ENCODE peak calls at places on chromosomes 13 and 19, in eight cellular contexts. One of them, this sample, is unnamed.

GRCh38 chr19:29318581-29318980 is 105.6 kb upstream of the UQCRFS1 start:
- DNase-seq in A673: no peak
- DNase-seq in OCI-LY7: no peak
- DNase-seq in retinal pigment epithelial cell: no peak
- DNase-seq in kidney epithelial cell: no peak
- DNase-seq in ovary: no peak
- DNase-seq in fibroblast of pulmonary artery: no peak
- DNase-seq in heart right ventricle: no peak
- DNase-seq in this sample: no peak

GRCh38 chr13:42685762-42686560 is 95.4 kb upstream of the FAM216B start:
- DNase-seq in A673: no peak
- DNase-seq in OCI-LY7: no peak
- DNase-seq in retinal pigment epithelial cell: no peak
- DNase-seq in kidney epithelial cell: no peak
- DNase-seq in ovary: no peak
- DNase-seq in fibroblast of pulmonary artery: peak
- DNase-seq in heart right ventricle: no peak
- DNase-seq in this sample: no peak

GRCh38 chr19:8571006-8571411 is 6.2 kb downstream of the MYO1F start:
- DNase-seq in A673: no peak
- DNase-seq in OCI-LY7: no peak
- DNase-seq in retinal pigment epithelial cell: no peak
- DNase-seq in kidney epithelial cell: no peak
- DNase-seq in ovary: no peak
- DNase-seq in fibroblast of pulmonary artery: peak
- DNase-seq in heart right ventricle: no peak
- DNase-seq in this sample: no peak

GRCh38 chr19:1172353-1173159 is 1.5 kb downstream of the SBNO2 start:
- DNase-seq in A673: peak
- DNase-seq in OCI-LY7: no peak
- DNase-seq in retinal pigment epithelial cell: no peak
- DNase-seq in kidney epithelial cell: no peak
- DNase-seq in ovary: peak
- DNase-seq in fibroblast of pulmonary artery: peak
- DNase-seq in heart right ventricle: peak
- DNase-seq in this sample: peak

GRCh38 chr19:16877581-16877980 is 11.2 kb upstream of the F2RL3 start:
- DNase-seq in A673: no peak
- DNase-seq in OCI-LY7: no peak
- DNase-seq in retinal pigment epithelial cell: no peak
- DNase-seq in kidney epithelial cell: no peak
- DNase-seq in ovary: no peak
- DNase-seq in fibroblast of pulmonary artery: no peak
- DNase-seq in heart right ventricle: no peak
- DNase-seq in this sample: no peak

GRCh38 chr19:29927944-29928669 is 13.9 kb upstream of the URI1 start:
- DNase-seq in A673: no peak
- DNase-seq in OCI-LY7: peak
- DNase-seq in retinal pigment epithelial cell: no peak
- DNase-seq in kidney epithelial cell: no peak
- DNase-seq in ovary: no peak
- DNase-seq in fibroblast of pulmonary artery: no peak
- DNase-seq in heart right ventricle: no peak
- DNase-seq in this sample: no peak

GRCh38 chr13:106143930-106144709 is 391.3 kb downstream of the EFNB2 start:
- DNase-seq in A673: no peak
- DNase-seq in OCI-LY7: no peak
- DNase-seq in retinal pigment epithelial cell: no peak
- DNase-seq in kidney epithelial cell: no peak
- DNase-seq in ovary: no peak
- DNase-seq in fibroblast of pulmonary artery: no peak
- DNase-seq in heart right ventricle: no peak
- DNase-seq in this sample: peak

GRCh38 chr13:27783111-27783510 is 9.2 kb upstream of the GSX1 start:
- DNase-seq in A673: no peak
- DNase-seq in OCI-LY7: no peak
- DNase-seq in retinal pigment epithelial cell: no peak
- DNase-seq in kidney epithelial cell: no peak
- DNase-seq in ovary: no peak
- DNase-seq in fibroblast of pulmonary artery: peak
- DNase-seq in heart right ventricle: no peak
- DNase-seq in this sample: peak

GRCh38 chr13:108993346-108993745 is 363.9 kb downstream of the MYO16 start:
- DNase-seq in A673: no peak
- DNase-seq in OCI-LY7: no peak
- DNase-seq in retinal pigment epithelial cell: peak
- DNase-seq in kidney epithelial cell: no peak
- DNase-seq in ovary: no peak
- DNase-seq in fibroblast of pulmonary artery: no peak
- DNase-seq in heart right ventricle: no peak
- DNase-seq in this sample: peak

GRCh38 chr19:39660661-39661060 is 4.9 kb downstream of the LGALS16 start:
- DNase-seq in A673: no peak
- DNase-seq in OCI-LY7: no peak
- DNase-seq in retinal pigment epithelial cell: no peak
- DNase-seq in kidney epithelial cell: no peak
- DNase-seq in ovary: no peak
- DNase-seq in fibroblast of pulmonary artery: no peak
- DNase-seq in heart right ventricle: no peak
- DNase-seq in this sample: no peak

GRCh38 chr13:78589206-78589605 is 14.1 kb downstream of the POU4F1 start:
- DNase-seq in A673: peak
- DNase-seq in OCI-LY7: peak
- DNase-seq in retinal pigment epithelial cell: no peak
- DNase-seq in kidney epithelial cell: no peak
- DNase-seq in ovary: no peak
- DNase-seq in fibroblast of pulmonary artery: peak
- DNase-seq in heart right ventricle: peak
- DNase-seq in this sample: peak

GRCh38 chr13:99496322-99497142 is 4.7 kb upstream of the TM9SF2 start:
- DNase-seq in A673: peak
- DNase-seq in OCI-LY7: no peak
- DNase-seq in retinal pigment epithelial cell: no peak
- DNase-seq in kidney epithelial cell: no peak
- DNase-seq in ovary: peak
- DNase-seq in fibroblast of pulmonary artery: peak
- DNase-seq in heart right ventricle: peak
- DNase-seq in this sample: no peak

GRCh38 chr19:6766357-6767080 is 716 bp downstream of the SH2D3A start:
- DNase-seq in A673: no peak
- DNase-seq in OCI-LY7: peak
- DNase-seq in retinal pigment epithelial cell: no peak
- DNase-seq in kidney epithelial cell: no peak
- DNase-seq in ovary: no peak
- DNase-seq in fibroblast of pulmonary artery: no peak
- DNase-seq in heart right ventricle: no peak
- DNase-seq in this sample: peak

GRCh38 chr13:107518292-107518691 is 697.0 kb downstream of the LIG4 start:
- DNase-seq in A673: peak
- DNase-seq in OCI-LY7: no peak
- DNase-seq in retinal pigment epithelial cell: no peak
- DNase-seq in kidney epithelial cell: no peak
- DNase-seq in ovary: no peak
- DNase-seq in fibroblast of pulmonary artery: peak
- DNase-seq in heart right ventricle: no peak
- DNase-seq in this sample: peak

GRCh38 chr13:79679334-79679733 is 198.4 kb downstream of the NDFIP2 start:
- DNase-seq in A673: peak
- DNase-seq in OCI-LY7: peak
- DNase-seq in retinal pigment epithelial cell: peak
- DNase-seq in kidney epithelial cell: peak
- DNase-seq in ovary: peak
- DNase-seq in fibroblast of pulmonary artery: peak
- DNase-seq in heart right ventricle: peak
- DNase-seq in this sample: peak

GRCh38 chr19:30861896-30862295 is 487.3 kb downstream of the TSHZ3 start:
- DNase-seq in A673: no peak
- DNase-seq in OCI-LY7: no peak
- DNase-seq in retinal pigment epithelial cell: no peak
- DNase-seq in kidney epithelial cell: no peak
- DNase-seq in ovary: no peak
- DNase-seq in fibroblast of pulmonary artery: no peak
- DNase-seq in heart right ventricle: no peak
- DNase-seq in this sample: no peak

GRCh38 chr13:48263196-48263595 is 30.2 kb downstream of the ITM2B start:
- DNase-seq in A673: no peak
- DNase-seq in OCI-LY7: no peak
- DNase-seq in retinal pigment epithelial cell: no peak
- DNase-seq in kidney epithelial cell: peak
- DNase-seq in ovary: no peak
- DNase-seq in fibroblast of pulmonary artery: no peak
- DNase-seq in heart right ventricle: no peak
- DNase-seq in this sample: peak

GRCh38 chr19:2324220-2324948 is 4.0 kb downstream of the LSM7 start:
- DNase-seq in A673: no peak
- DNase-seq in OCI-LY7: no peak
- DNase-seq in retinal pigment epithelial cell: no peak
- DNase-seq in kidney epithelial cell: no peak
- DNase-seq in ovary: no peak
- DNase-seq in fibroblast of pulmonary artery: no peak
- DNase-seq in heart right ventricle: no peak
- DNase-seq in this sample: no peak

GRCh38 chr19:21432590-21432989 is 35.7 kb downstream of the ZNF493 start:
- DNase-seq in A673: no peak
- DNase-seq in OCI-LY7: no peak
- DNase-seq in retinal pigment epithelial cell: no peak
- DNase-seq in kidney epithelial cell: no peak
- DNase-seq in ovary: no peak
- DNase-seq in fibroblast of pulmonary artery: no peak
- DNase-seq in heart right ventricle: no peak
- DNase-seq in this sample: peak

GRCh38 chr13:24982333-24982999 is 113.5 kb upstream of the PABPC3 start:
- DNase-seq in A673: no peak
- DNase-seq in OCI-LY7: no peak
- DNase-seq in retinal pigment epithelial cell: no peak
- DNase-seq in kidney epithelial cell: no peak
- DNase-seq in ovary: no peak
- DNase-seq in fibroblast of pulmonary artery: no peak
- DNase-seq in heart right ventricle: peak
- DNase-seq in this sample: no peak

GRCh38 chr13:75258159-75258782 is 223.7 kb downstream of the TBC1D4 start:
- DNase-seq in A673: peak
- DNase-seq in OCI-LY7: peak
- DNase-seq in retinal pigment epithelial cell: no peak
- DNase-seq in kidney epithelial cell: no peak
- DNase-seq in ovary: no peak
- DNase-seq in fibroblast of pulmonary artery: peak
- DNase-seq in heart right ventricle: no peak
- DNase-seq in this sample: peak

GRCh38 chr19:41533691-41534090 is 42.3 kb upstream of the CEACAM21 start:
- DNase-seq in A673: no peak
- DNase-seq in OCI-LY7: no peak
- DNase-seq in retinal pigment epithelial cell: no peak
- DNase-seq in kidney epithelial cell: no peak
- DNase-seq in ovary: no peak
- DNase-seq in fibroblast of pulmonary artery: no peak
- DNase-seq in heart right ventricle: no peak
- DNase-seq in this sample: no peak

GRCh38 chr19:41530761-41531301 is 45.1 kb upstream of the CEACAM21 start:
- DNase-seq in A673: peak
- DNase-seq in OCI-LY7: no peak
- DNase-seq in retinal pigment epithelial cell: no peak
- DNase-seq in kidney epithelial cell: no peak
- DNase-seq in ovary: no peak
- DNase-seq in fibroblast of pulmonary artery: peak
- DNase-seq in heart right ventricle: no peak
- DNase-seq in this sample: no peak

GRCh38 chr19:41530184-41530534 is 45.8 kb upstream of the CEACAM21 start:
- DNase-seq in A673: no peak
- DNase-seq in OCI-LY7: no peak
- DNase-seq in retinal pigment epithelial cell: no peak
- DNase-seq in kidney epithelial cell: no peak
- DNase-seq in ovary: no peak
- DNase-seq in fibroblast of pulmonary artery: no peak
- DNase-seq in heart right ventricle: no peak
- DNase-seq in this sample: no peak

GRCh38 chr19:41532526-41532925 is 43.4 kb upstream of the CEACAM21 start:
- DNase-seq in A673: no peak
- DNase-seq in OCI-LY7: no peak
- DNase-seq in retinal pigment epithelial cell: no peak
- DNase-seq in kidney epithelial cell: no peak
- DNase-seq in ovary: no peak
- DNase-seq in fibroblast of pulmonary artery: no peak
- DNase-seq in heart right ventricle: no peak
- DNase-seq in this sample: no peak

GRCh38 chr19:41531438-41532311 is 44.3 kb upstream of the CEACAM21 start:
- DNase-seq in A673: peak
- DNase-seq in OCI-LY7: peak
- DNase-seq in retinal pigment epithelial cell: no peak
- DNase-seq in kidney epithelial cell: no peak
- DNase-seq in ovary: peak
- DNase-seq in fibroblast of pulmonary artery: peak
- DNase-seq in heart right ventricle: peak
- DNase-seq in this sample: peak
- H3K4me3 ChIP-seq in A673: peak
- H3K4me3 ChIP-seq in OCI-LY7: peak
- H3K4me3 ChIP-seq in retinal pigment epithelial cell: no peak
- H3K4me3 ChIP-seq in kidney epithelial cell: no peak
- H3K4me3 ChIP-seq in ovary: no peak
- H3K4me3 ChIP-seq in fibroblast of pulmonary artery: peak
- H3K4me3 ChIP-seq in heart right ventricle: no peak
- H3K4me3 ChIP-seq in this sample: no peak

DNA sequence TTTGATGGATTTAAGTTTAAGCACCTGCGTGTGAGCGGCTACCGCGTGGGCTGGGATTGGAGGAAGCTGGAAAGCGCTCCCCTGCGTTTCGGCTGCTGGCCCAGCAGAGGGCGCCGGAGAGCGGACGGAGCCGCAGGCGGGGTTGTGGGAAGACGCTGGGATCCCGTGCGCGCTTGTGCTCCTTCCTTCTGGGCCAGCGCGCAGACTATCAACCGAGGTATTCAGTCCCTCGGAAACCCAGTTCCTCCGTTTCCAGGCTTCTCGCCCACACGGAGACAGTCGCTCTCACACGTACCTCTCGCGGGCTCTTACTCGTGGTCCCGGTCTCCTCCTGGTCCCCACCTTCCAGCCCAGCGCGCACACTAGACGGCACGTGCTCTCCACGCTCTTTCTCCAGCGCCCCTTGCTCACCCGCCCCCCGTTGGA is 28.8 kb downstream of the EPN1 start:
- DNase-seq in A673: peak
- DNase-seq in OCI-LY7: peak
- DNase-seq in retinal pigment epithelial cell: peak
- DNase-seq in kidney epithelial cell: no peak
- DNase-seq in ovary: peak
- DNase-seq in fibroblast of pulmonary artery: peak
- DNase-seq in heart right ventricle: peak
- DNase-seq in this sample: peak
- TF ChIP-seq CTCF in A673: peak
- TF ChIP-seq CTCF in OCI-LY7: peak
- TF ChIP-seq CTCF in retinal pigment epithelial cell: peak
- TF ChIP-seq CTCF in kidney epithelial cell: peak
- TF ChIP-seq CTCF in ovary: peak
- TF ChIP-seq CTCF in fibroblast of pulmonary artery: peak
- TF ChIP-seq CTCF in heart right ventricle: peak
- TF ChIP-seq CTCF in this sample: peak

GRCh38 chr13:95870421-95870820 is 182.8 kb downstream of the UGGT2 start:
- DNase-seq in A673: no peak
- DNase-seq in OCI-LY7: no peak
- DNase-seq in retinal pigment epithelial cell: no peak
- DNase-seq in kidney epithelial cell: no peak
- DNase-seq in ovary: no peak
- DNase-seq in fibroblast of pulmonary artery: no peak
- DNase-seq in heart right ventricle: no peak
- DNase-seq in this sample: no peak
- H3K4me3 ChIP-seq in A673: no peak
- H3K4me3 ChIP-seq in OCI-LY7: no peak
- H3K4me3 ChIP-seq in retinal pigment epithelial cell: no peak
- H3K4me3 ChIP-seq in kidney epithelial cell: no peak
- H3K4me3 ChIP-seq in ovary: no peak
- H3K4me3 ChIP-seq in fibroblast of pulmonary artery: no peak
- H3K4me3 ChIP-seq in heart right ventricle: no peak
- H3K4me3 ChIP-seq in this sample: no peak

GRCh38 chr13:30114586-30115256 is 192.6 kb downstream of the KATNAL1 start:
- DNase-seq in A673: peak
- DNase-seq in OCI-LY7: peak
- DNase-seq in retinal pigment epithelial cell: peak
- DNase-seq in kidney epithelial cell: peak
- DNase-seq in ovary: peak
- DNase-seq in fibroblast of pulmonary artery: peak
- DNase-seq in heart right ventricle: peak
- DNase-seq in this sample: peak
- TF ChIP-seq CTCF in A673: peak
- TF ChIP-seq CTCF in OCI-LY7: peak
- TF ChIP-seq CTCF in retinal pigment epithelial cell: peak
- TF ChIP-seq CTCF in kidney epithelial cell: peak
- TF ChIP-seq CTCF in ovary: peak
- TF ChIP-seq CTCF in fibroblast of pulmonary artery: peak
- TF ChIP-seq CTCF in heart right ventricle: peak
- TF ChIP-seq CTCF in this sample: peak

This sample was measured in epithelial cell of esophagus.